ENCODE peak calls at places on chromosomes 12 and 14, in six cellular contexts. I is AG08396; B is mesenchymal stem cell; Y is sciatic nerve; Q is hypothalamus; F is stimulated activated CD4-positive, alpha-beta T cell treated with anti-CD3 and anti-CD28 coated beads, Interleukin-4, amount 100 ng/mL, for 1 hour. Z is an unnamed sample.

GRCh38 chr12:2958432-2959193 is 584 bp upstream of the TEAD4 start:
- DNase-seq in Y (no peak), F (no peak), I (peak; percentile 94), Q (no peak), B (peak; percentile 79), Z (peak; percentile 47)

GRCh38 chr12:24499151-24500146 is 449.5 kb downstream of the BCAT1 start:
- DNase-seq in I (peak; percentile 37), B (peak; percentile 75), Y (no peak), Q (no peak), F (no peak), Z (no peak)

GRCh38 chr14:20381341-20381740 is 32.0 kb downstream of the TEP1 start:
- DNase-seq in B (no peak), Y (no peak), Q (no peak), I (no peak), F (no peak), Z (no peak)

GRCh38 chr14:95496690-95497241 is 19.7 kb downstream of the SYNE3 start:
- DNase-seq in B (peak; percentile 76), F (no peak), Y (no peak), Q (no peak), I (peak; percentile 25), Z (no peak)

GRCh38 chr12:51156366-51156765 is 16.6 kb downstream of the TFCP2 start:
- DNase-seq in Y (no peak), F (no peak), Q (no peak), B (peak; percentile 11), I (no peak), Z (no peak)

GRCh38 chr14:32224731-32225377 is 21.8 kb upstream of the RNU6-8 start:
- DNase-seq in Y (no peak), Q (no peak), B (peak; percentile 66), F (no peak), I (peak; percentile 37), Z (no peak)

GRCh38 chr12:126912111-126912510 is 1354.9 kb upstream of the TMEM132C start:
- DNase-seq in F (no peak), Q (no peak), B (no peak), I (no peak), Y (no peak), Z (no peak)

GRCh38 chr12:131378861-131379665 is 331.8 kb upstream of the SFSWAP start:
- DNase-seq in Y (no peak), Q (no peak), B (no peak), F (no peak), I (no peak), Z (no peak)

GRCh38 chr14:67393689-67394088 is 18.3 kb downstream of the PLEK2 start:
- DNase-seq in Q (no peak), F (no peak), I (no peak), Y (no peak), B (no peak), Z (no peak)

GRCh38 chr12:44972746-44973421 is 78.0 kb downstream of the DBX2 start:
- DNase-seq in B (peak; percentile 0), F (no peak), I (peak; percentile 11), Q (no peak), Y (no peak), Z (no peak)

GRCh38 chr12:113940357-113940756 is 25.8 kb downstream of the RBM19 start:
- DNase-seq in I (no peak), B (no peak), Y (no peak), Q (no peak), F (no peak), Z (no peak)

GRCh38 chr12:52351196-52352059 is 15.9 kb downstream of the KRT85 start:
- DNase-seq in B (no peak), Q (peak; percentile 40), F (peak; percentile 10), I (no peak), Y (peak; percentile 57), Z (peak; percentile 84)

GRCh38 chr14:76930549-76930948 is 98.0 kb downstream of the IRF2BPL start:
- DNase-seq in Y (no peak), B (no peak), Q (no peak), F (no peak), I (no peak), Z (no peak)

GRCh38 chr12:31749024-31749704 is 20.3 kb upstream of the AMN1 start:
- DNase-seq in B (peak; percentile 95), Q (no peak), F (peak; percentile 50), I (peak; percentile 76), Y (no peak), Z (peak; percentile 82)

GRCh38 chr14:68789798-68790655 is 2.8 kb downstream of the ZFP36L1 start:
- DNase-seq in B (peak; percentile 49), Y (no peak), I (no peak), Q (peak; percentile 78), F (no peak), Z (peak; percentile 78)

GRCh38 chr14:68814376-68815287 is 21.8 kb upstream of the ZFP36L1 start:
- DNase-seq in F (peak; percentile 50), I (peak; percentile 50), Y (peak; percentile 74), B (peak; percentile 82), Q (no peak), Z (peak; percentile 62)

GRCh38 chr14:68268719-68269118 is 449.1 kb downstream of the RAD51B start:
- DNase-seq in I (no peak), B (peak; percentile 49), F (no peak), Y (no peak), Q (no peak), Z (no peak)

GRCh38 chr12:645563-646071 is 17.6 kb downstream of the NINJ2 start:
- DNase-seq in B (peak; percentile 77), Q (no peak), F (no peak), Y (peak; percentile 75), I (peak; percentile 64), Z (peak; percentile 75)

GRCh38 chr12:24661657-24662096 is 287.2 kb downstream of the BCAT1 start:
- DNase-seq in I (peak; percentile 7), F (no peak), B (peak; percentile 92), Q (no peak), Y (peak; percentile 70), Z (peak; percentile 89)

GRCh38 chr12:105561981-105562726 is 231.7 kb downstream of the C12orf75 start:
- DNase-seq in B (peak; percentile 83), F (no peak), I (peak; percentile 80), Y (no peak), Q (no peak), Z (no peak)

GRCh38 chr14:56351861-56352260 is 227.7 kb upstream of the TMEM260 start:
- DNase-seq in I (peak; percentile 57), Q (no peak), F (no peak), Y (no peak), B (peak; percentile 83), Z (no peak)

GRCh38 chr14:78982551-78982950 is 812.4 kb downstream of the NRXN3 start:
- DNase-seq in Y (no peak), Q (no peak), F (no peak), I (no peak), B (no peak), Z (no peak)

GRCh38 chr12:96241484-96242256 is 47.5 kb downstream of the ELK3 start:
- DNase-seq in F (no peak), I (peak; percentile 89), B (peak; percentile 92), Y (no peak), Q (no peak), Z (no peak)